ENCODE peak calls at places on chromosomes 1 and 21, in nine cellular contexts. Q is effector CD4-positive, alpha-beta T cell; D is EL; Z is posterior vena cava; O is left colon; X is breast epithelium; K is ACHN; E is T1000; A is iPS DF 19.7. C is an unnamed sample.
A peak's percentile ranks its signal among the peaks of the same experiment; 100 is the strongest.

GRCh38 chr21:28885853-28886177 is 106.9 kb downstream of the LTN1 start:
- DNase-seq in Q (no peak), D (peak; percentile 24), Z (no peak), O (no peak), X (no peak), K (no peak), E (no peak), A (no peak), C (no peak)

GRCh38 chr1:55592122-55592521 is 377.0 kb upstream of the USP24 start:
- DNase-seq in Q (no peak), D (no peak), Z (no peak), O (no peak), X (no peak), K (no peak), E (no peak), A (no peak), C (no peak)

GRCh38 chr21:45576838-45577737 is 34.8 kb upstream of the SLC19A1 start:
- DNase-seq in Q (no peak), D (no peak), Z (peak; percentile 58), O (no peak), X (no peak), K (no peak), E (no peak), A (no peak), C (peak; percentile 51)

GRCh38 chr1:6447016-6447817 is 18.8 kb downstream of the TNFRSF25 start:
- DNase-seq in Q (no peak), D (no peak), Z (no peak), O (no peak), X (no peak), K (no peak), E (no peak), A (no peak), C (no peak)

GRCh38 chr1:117128323-117129079 is 7.0 kb upstream of the TRIM45 start:
- DNase-seq in Q (no peak), D (peak; percentile 56), Z (no peak), O (no peak), X (no peak), K (peak; percentile 38), E (no peak), A (no peak), C (no peak)

GRCh38 chr1:181930187-181930586 is 131.3 kb downstream of the ZNF648 start:
- DNase-seq in Q (no peak), D (no peak), Z (no peak), O (no peak), X (no peak), K (no peak), E (no peak), A (no peak), C (no peak)

GRCh38 chr1:100580446-100580845 is 42.5 kb downstream of the GPR88 start:
- DNase-seq in Q (no peak), D (no peak), Z (no peak), O (no peak), X (no peak), K (no peak), E (no peak), A (no peak), C (no peak)

GRCh38 chr1:42439940-42440339 is 15.9 kb downstream of the ZMYND12 start:
- DNase-seq in Q (no peak), D (peak; percentile 69), Z (no peak), O (no peak), X (no peak), K (peak; percentile 71), E (no peak), A (no peak), C (no peak)

GRCh38 chr1:25570798-25571521 is 27.6 kb downstream of the LDLRAP1 start:
- DNase-seq in Q (no peak), D (no peak), Z (no peak), O (no peak), X (no peak), K (no peak), E (no peak), A (no peak), C (peak; percentile 64)

GRCh38 chr1:232437510-232437909 is 192.4 kb downstream of the SIPA1L2 start:
- DNase-seq in Q (no peak), D (no peak), Z (no peak), O (no peak), X (no peak), K (no peak), E (no peak), A (no peak), C (no peak)

GRCh38 chr21:31596055-31596454 is 63.4 kb upstream of the SOD1 start:
- DNase-seq in Q (no peak), D (no peak), Z (no peak), O (no peak), X (no peak), K (no peak), E (no peak), A (no peak), C (no peak)

GRCh38 chr1:9166289-9167235 is 37.7 kb upstream of the GPR157 start:
- DNase-seq in Q (no peak), D (peak; percentile 80), Z (no peak), O (no peak), X (no peak), K (no peak), E (no peak), A (no peak), C (peak; percentile 59)